ENCODE peak calls at places on chromosome 5, in six cellular contexts. One of them, this sample, is unnamed.

GRCh38 chr5:1443145-1443543 is 2.1 kb downstream of the SLC6A3 start:
- DNase-seq in right lobe of liver: no peak
- DNase-seq in upper lobe of right lung: no peak
- DNase-seq in fibroblast of lung: no peak
- DNase-seq in neural progenitor cell: no peak
- DNase-seq in effector memory CD4-positive, alpha-beta T cell: no peak
- DNase-seq in this sample: no peak

GRCh38 chr5:124665035-124665434 is 81.4 kb downstream of the ZNF608 start:
- DNase-seq in right lobe of liver: no peak
- DNase-seq in upper lobe of right lung: no peak
- DNase-seq in fibroblast of lung: no peak
- DNase-seq in neural progenitor cell: no peak
- DNase-seq in effector memory CD4-positive, alpha-beta T cell: no peak
- DNase-seq in this sample: no peak

GRCh38 chr5:75342836-75343235 is 5.8 kb downstream of the HMGCR start:
- DNase-seq in right lobe of liver: no peak
- DNase-seq in upper lobe of right lung: no peak
- DNase-seq in fibroblast of lung: no peak
- DNase-seq in neural progenitor cell: no peak
- DNase-seq in effector memory CD4-positive, alpha-beta T cell: no peak
- DNase-seq in this sample: no peak

GRCh38 chr5:142803428-142804111 is 33.4 kb downstream of the ARHGAP26 start:
- DNase-seq in right lobe of liver: no peak
- DNase-seq in upper lobe of right lung: no peak
- DNase-seq in fibroblast of lung: no peak
- DNase-seq in neural progenitor cell: no peak
- DNase-seq in effector memory CD4-positive, alpha-beta T cell: no peak
- DNase-seq in this sample: no peak

GRCh38 chr5:104189909-104190308 is 627.3 kb upstream of the NUDT12 start:
- DNase-seq in right lobe of liver: no peak
- DNase-seq in upper lobe of right lung: no peak
- DNase-seq in fibroblast of lung: peak
- DNase-seq in neural progenitor cell: no peak
- DNase-seq in effector memory CD4-positive, alpha-beta T cell: no peak
- DNase-seq in this sample: no peak

GRCh38 chr5:127925916-127926315 is 157.7 kb upstream of the SLC12A2 start:
- DNase-seq in right lobe of liver: no peak
- DNase-seq in upper lobe of right lung: no peak
- DNase-seq in fibroblast of lung: peak
- DNase-seq in neural progenitor cell: no peak
- DNase-seq in effector memory CD4-positive, alpha-beta T cell: no peak
- DNase-seq in this sample: no peak

GRCh38 chr5:75361310-75361709 is 24.3 kb downstream of the HMGCR start:
- DNase-seq in right lobe of liver: no peak
- DNase-seq in upper lobe of right lung: no peak
- DNase-seq in fibroblast of lung: no peak
- DNase-seq in neural progenitor cell: no peak
- DNase-seq in effector memory CD4-positive, alpha-beta T cell: no peak
- DNase-seq in this sample: no peak

GRCh38 chr5:459562-460412 is 16.8 kb downstream of the EXOC3 start:
- DNase-seq in right lobe of liver: peak
- DNase-seq in upper lobe of right lung: peak
- DNase-seq in fibroblast of lung: no peak
- DNase-seq in neural progenitor cell: no peak
- DNase-seq in effector memory CD4-positive, alpha-beta T cell: no peak
- DNase-seq in this sample: no peak

GRCh38 chr5:133723651-133724366 is 111.5 kb upstream of the FSTL4 start:
- DNase-seq in right lobe of liver: no peak
- DNase-seq in upper lobe of right lung: no peak
- DNase-seq in fibroblast of lung: no peak
- DNase-seq in neural progenitor cell: no peak
- DNase-seq in effector memory CD4-positive, alpha-beta T cell: no peak
- DNase-seq in this sample: no peak

GRCh38 chr5:141743652-141744333 is 61.8 kb upstream of the ARAP3 start:
- DNase-seq in right lobe of liver: no peak
- DNase-seq in upper lobe of right lung: no peak
- DNase-seq in fibroblast of lung: no peak
- DNase-seq in neural progenitor cell: peak
- DNase-seq in effector memory CD4-positive, alpha-beta T cell: no peak
- DNase-seq in this sample: no peak

GRCh38 chr5:463952-464351 is 21.0 kb downstream of the EXOC3 start:
- DNase-seq in right lobe of liver: peak
- DNase-seq in upper lobe of right lung: peak
- DNase-seq in fibroblast of lung: no peak
- DNase-seq in neural progenitor cell: no peak
- DNase-seq in effector memory CD4-positive, alpha-beta T cell: peak
- DNase-seq in this sample: peak

GRCh38 chr5:10631597-10631996 is 67.7 kb downstream of the ANKRD33B start:
- DNase-seq in right lobe of liver: no peak
- DNase-seq in upper lobe of right lung: peak
- DNase-seq in fibroblast of lung: no peak
- DNase-seq in neural progenitor cell: no peak
- DNase-seq in effector memory CD4-positive, alpha-beta T cell: no peak
- DNase-seq in this sample: no peak

GRCh38 chr5:93581738-93582414 is 857 bp upstream of the NR2F1-AS1 start:
- DNase-seq in right lobe of liver: no peak
- DNase-seq in upper lobe of right lung: no peak
- DNase-seq in fibroblast of lung: peak
- DNase-seq in neural progenitor cell: peak
- DNase-seq in effector memory CD4-positive, alpha-beta T cell: no peak
- DNase-seq in this sample: no peak

GRCh38 chr5:73825736-73826135 is 199.7 kb downstream of the ARHGEF28 start:
- DNase-seq in right lobe of liver: no peak
- DNase-seq in upper lobe of right lung: no peak
- DNase-seq in fibroblast of lung: no peak
- DNase-seq in neural progenitor cell: no peak
- DNase-seq in effector memory CD4-positive, alpha-beta T cell: no peak
- DNase-seq in this sample: no peak

GRCh38 chr5:140672455-140673186 is 755 bp downstream of the DND1 start:
- DNase-seq in right lobe of liver: no peak
- DNase-seq in upper lobe of right lung: no peak
- DNase-seq in fibroblast of lung: peak
- DNase-seq in neural progenitor cell: peak
- DNase-seq in effector memory CD4-positive, alpha-beta T cell: no peak
- DNase-seq in this sample: no peak

GRCh38 chr5:19975795-19976194 is 12.2 kb downstream of the CDH18 start:
- DNase-seq in right lobe of liver: no peak
- DNase-seq in upper lobe of right lung: no peak
- DNase-seq in fibroblast of lung: peak
- DNase-seq in neural progenitor cell: no peak
- DNase-seq in effector memory CD4-positive, alpha-beta T cell: no peak
- DNase-seq in this sample: no peak

GRCh38 chr5:82720764-82721163 is 356.4 kb downstream of the TMEM167A start:
- DNase-seq in right lobe of liver: no peak
- DNase-seq in upper lobe of right lung: no peak
- DNase-seq in fibroblast of lung: peak
- DNase-seq in neural progenitor cell: no peak
- DNase-seq in effector memory CD4-positive, alpha-beta T cell: no peak
- DNase-seq in this sample: no peak

GRCh38 chr5:58012103-58012502 is 447.8 kb downstream of the PLK2 start:
- DNase-seq in right lobe of liver: no peak
- DNase-seq in upper lobe of right lung: no peak
- DNase-seq in fibroblast of lung: peak
- DNase-seq in neural progenitor cell: no peak
- DNase-seq in effector memory CD4-positive, alpha-beta T cell: no peak
- DNase-seq in this sample: no peak

GRCh38 chr5:172007153-172007794 is 836 bp upstream of the FBXW11 start:
- DNase-seq in right lobe of liver: no peak
- DNase-seq in upper lobe of right lung: no peak
- DNase-seq in fibroblast of lung: no peak
- DNase-seq in neural progenitor cell: peak
- DNase-seq in effector memory CD4-positive, alpha-beta T cell: no peak
- DNase-seq in this sample: no peak

GRCh38 chr5:176392526-176392925 is 4.0 kb downstream of the HIGD2A start:
- DNase-seq in right lobe of liver: no peak
- DNase-seq in upper lobe of right lung: no peak
- DNase-seq in fibroblast of lung: no peak
- DNase-seq in neural progenitor cell: no peak
- DNase-seq in effector memory CD4-positive, alpha-beta T cell: no peak
- DNase-seq in this sample: no peak

GRCh38 chr5:140298183-140298601 is 4.7 kb downstream of the PFDN1 start:
- DNase-seq in right lobe of liver: no peak
- DNase-seq in upper lobe of right lung: no peak
- DNase-seq in fibroblast of lung: peak
- DNase-seq in neural progenitor cell: no peak
- DNase-seq in effector memory CD4-positive, alpha-beta T cell: no peak
- DNase-seq in this sample: no peak

DNA sequence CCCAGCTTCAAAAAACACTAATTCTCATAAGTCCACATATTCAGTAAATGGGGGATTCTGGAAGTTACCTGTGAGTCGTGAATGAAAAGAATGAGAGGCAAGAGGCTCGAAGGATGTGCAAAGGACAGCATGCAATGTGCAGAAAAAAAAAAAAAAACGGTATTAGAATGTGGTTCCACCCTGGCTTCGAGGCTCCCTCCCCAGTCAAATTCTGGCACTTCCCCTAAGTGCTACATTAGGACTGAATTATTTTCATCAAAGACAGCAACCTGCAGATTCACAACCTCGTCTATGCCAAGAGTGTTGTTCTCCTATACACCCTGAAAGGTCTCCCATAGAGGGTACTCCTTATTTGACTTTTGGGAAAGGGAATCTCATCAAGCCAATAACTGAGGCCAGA is 16.5 kb downstream of the CAPSL start:
- DNase-seq in right lobe of liver: no peak
- DNase-seq in upper lobe of right lung: no peak
- DNase-seq in fibroblast of lung: no peak
- DNase-seq in neural progenitor cell: no peak
- DNase-seq in effector memory CD4-positive, alpha-beta T cell: no peak
- DNase-seq in this sample: no peak
- H3K27ac ChIP-seq in right lobe of liver: no peak
- H3K27ac ChIP-seq in upper lobe of right lung: no peak
- H3K27ac ChIP-seq in fibroblast of lung: no peak
- H3K27ac ChIP-seq in neural progenitor cell: no peak
- H3K27ac ChIP-seq in effector memory CD4-positive, alpha-beta T cell: no peak
- H3K27ac ChIP-seq in this sample: no peak

DNA sequence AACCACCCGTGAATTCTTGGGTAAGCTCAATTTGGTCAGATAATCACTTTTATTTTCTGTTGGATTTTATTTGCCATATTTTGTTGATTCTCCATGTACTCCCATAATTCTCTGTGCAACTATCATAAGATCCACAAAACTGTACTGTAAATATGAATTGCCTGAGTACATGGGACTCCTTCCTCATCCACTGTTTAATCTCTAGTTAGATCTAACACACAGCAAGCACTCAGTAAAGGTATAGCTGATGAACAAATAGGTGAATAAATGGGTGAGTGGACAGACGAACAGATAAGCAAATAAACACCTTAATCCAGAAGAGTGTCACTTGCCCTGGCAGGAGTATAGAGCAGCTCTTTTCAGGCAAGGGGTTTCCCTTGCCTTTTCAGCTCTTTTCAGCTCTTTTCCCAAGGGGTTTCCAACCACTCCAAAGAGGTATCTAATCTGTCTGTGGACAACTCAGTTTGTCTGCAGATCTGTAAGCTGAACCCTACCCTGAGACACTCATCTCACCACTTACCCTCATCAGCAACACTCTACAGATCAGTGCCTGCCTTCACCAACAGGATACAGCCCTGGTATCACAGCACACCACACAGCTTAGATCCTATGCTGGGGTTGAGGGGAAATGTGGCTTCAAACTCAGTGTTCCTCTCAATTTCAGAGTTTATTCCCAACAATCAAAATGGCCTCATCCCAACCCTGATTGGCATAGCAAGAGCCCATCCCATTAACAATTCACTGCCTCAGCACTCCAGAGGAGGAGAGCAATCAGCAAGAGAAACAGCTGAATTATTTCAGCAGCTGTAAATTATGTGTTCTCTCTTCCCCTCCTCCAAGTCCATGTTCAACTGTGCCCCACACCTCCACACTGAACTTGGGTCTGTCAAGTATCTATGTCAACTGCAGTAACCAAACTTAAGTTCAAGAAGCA is 51.1 kb downstream of the SIL1 start:
- DNase-seq in right lobe of liver: no peak
- DNase-seq in upper lobe of right lung: no peak
- DNase-seq in fibroblast of lung: no peak
- DNase-seq in neural progenitor cell: no peak
- DNase-seq in effector memory CD4-positive, alpha-beta T cell: no peak
- DNase-seq in this sample: no peak
- H3K27ac ChIP-seq in right lobe of liver: no peak
- H3K27ac ChIP-seq in upper lobe of right lung: peak
- H3K27ac ChIP-seq in fibroblast of lung: no peak
- H3K27ac ChIP-seq in neural progenitor cell: no peak
- H3K27ac ChIP-seq in effector memory CD4-positive, alpha-beta T cell: no peak
- H3K27ac ChIP-seq in this sample: no peak

DNA sequence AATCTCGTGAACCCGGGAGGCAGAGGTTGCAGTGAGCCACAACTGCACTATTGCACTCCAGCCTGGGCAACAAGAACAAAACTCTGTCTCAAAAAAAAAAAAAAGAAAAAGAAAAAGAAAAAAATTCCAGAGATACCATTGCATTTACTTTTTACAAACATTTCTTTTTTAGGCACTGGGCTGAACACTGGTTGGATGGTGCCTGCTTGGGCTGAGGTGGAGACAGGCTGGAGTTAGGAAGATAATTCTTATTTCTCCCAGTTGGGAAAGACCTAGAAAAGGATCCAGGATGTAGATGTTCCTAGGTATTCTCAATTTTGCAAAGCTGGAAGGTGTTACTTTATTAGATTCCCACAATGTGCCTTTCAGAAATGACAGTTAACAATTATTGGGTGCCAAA is 49.9 kb upstream of the JMY start:
- DNase-seq in right lobe of liver: no peak
- DNase-seq in upper lobe of right lung: no peak
- DNase-seq in fibroblast of lung: no peak
- DNase-seq in neural progenitor cell: no peak
- DNase-seq in effector memory CD4-positive, alpha-beta T cell: no peak
- DNase-seq in this sample: no peak
- H3K27ac ChIP-seq in right lobe of liver: no peak
- H3K27ac ChIP-seq in upper lobe of right lung: no peak
- H3K27ac ChIP-seq in fibroblast of lung: no peak
- H3K27ac ChIP-seq in neural progenitor cell: no peak
- H3K27ac ChIP-seq in effector memory CD4-positive, alpha-beta T cell: no peak
- H3K27ac ChIP-seq in this sample: no peak

GRCh38 chr5:13536921-13537320 is 407.6 kb downstream of the DNAH5 start:
- DNase-seq in right lobe of liver: no peak
- DNase-seq in upper lobe of right lung: no peak
- DNase-seq in fibroblast of lung: no peak
- DNase-seq in neural progenitor cell: no peak
- DNase-seq in effector memory CD4-positive, alpha-beta T cell: no peak
- DNase-seq in this sample: no peak
- H3K27ac ChIP-seq in right lobe of liver: no peak
- H3K27ac ChIP-seq in upper lobe of right lung: no peak
- H3K27ac ChIP-seq in fibroblast of lung: no peak
- H3K27ac ChIP-seq in neural progenitor cell: no peak
- H3K27ac ChIP-seq in effector memory CD4-positive, alpha-beta T cell: no peak
- H3K27ac ChIP-seq in this sample: no peak

This sample was measured in CD8-positive, alpha-beta T cell.